ENCODE peak calls at places on chromosomes 11 and 22, in ten cellular contexts. S is cardiac muscle cell, U is left lung, Y is heart right ventricle, E is fibroblast of villous mesenchyme, K is brain microvascular endothelial cell, W is keratinocyte, C is fibroblast of pulmonary artery, N is GM12865, X is epithelial cell of esophagus. I is an unnamed sample.

GRCh38 chr22:23130697-23131096 is 11.1 kb downstream of the RSPH14 start:
- DNase-seq in K (no peak), E (no peak), Y (no peak), N (no peak), U (peak; percentile 34), X (no peak), C (no peak), W (no peak), S (no peak), I (no peak)

GRCh38 chr11:90219438-90219837 is 3.4 kb downstream of the CHORDC1 start:
- DNase-seq in N (no peak), K (no peak), X (peak; percentile 10), W (no peak), S (no peak), C (no peak), E (no peak), Y (no peak), U (no peak), I (no peak)

GRCh38 chr22:28017859-28018258 is 98.8 kb upstream of the PITPNB start:
- DNase-seq in E (no peak), U (no peak), K (no peak), N (no peak), C (no peak), Y (no peak), S (no peak), X (no peak), W (no peak), I (no peak)

GRCh38 chr11:14789879-14790484 is 102.0 kb downstream of the CYP2R1 start:
- DNase-seq in Y (no peak), W (no peak), C (peak; percentile 41), S (no peak), E (peak; percentile 27), U (no peak), K (no peak), N (peak; percentile 10), X (peak; percentile 27), I (no peak)

GRCh38 chr22:44587004-44587793 is 89.2 kb upstream of the RTL6 start:
- DNase-seq in N (peak; percentile 38), Y (no peak), K (no peak), U (peak; percentile 42), X (peak; percentile 33), W (no peak), E (no peak), S (no peak), C (no peak), I (no peak)

GRCh38 chr22:41857160-41857859 is 24.4 kb downstream of the SREBF2 start:
- DNase-seq in Y (no peak), N (peak; percentile 84), K (peak; percentile 41), X (peak; percentile 94), W (peak; percentile 84), S (peak; percentile 76), C (peak; percentile 72), U (no peak), E (peak; percentile 62), I (no peak)

GRCh38 chr11:64605248-64605560 is 14.2 kb downstream of the SLC22A12 start:
- DNase-seq in U (no peak), X (no peak), S (no peak), Y (no peak), K (no peak), E (no peak), W (no peak), C (no peak), N (no peak), I (no peak)

GRCh38 chr11:120564573-120565301 is 53.2 kb downstream of the GRIK4 start:
- DNase-seq in U (peak; percentile 79), N (peak; percentile 82), Y (peak; percentile 50), K (peak; percentile 67), W (no peak), E (peak; percentile 58), C (peak; percentile 68), S (peak; percentile 57), X (peak; percentile 35), I (no peak)

GRCh38 chr11:2814751-2815150 is 70.8 kb downstream of the CDKN1C start:
- DNase-seq in N (no peak), C (no peak), U (peak; percentile 34), W (no peak), K (no peak), Y (no peak), X (no peak), E (no peak), S (no peak), I (no peak)

GRCh38 chr11:34840736-34841386 is 75.3 kb downstream of the APIP start:
- DNase-seq in E (peak; percentile 30), K (no peak), S (peak; percentile 2), C (peak; percentile 28), Y (no peak), X (peak; percentile 69), U (no peak), N (peak; percentile 73), W (no peak), I (no peak)

GRCh38 chr11:93655581-93656255 is 5.8 kb upstream of the CEP295 start:
- DNase-seq in X (peak; percentile 33), C (no peak), K (no peak), E (no peak), Y (no peak), U (no peak), S (no peak), N (no peak), W (no peak), I (no peak)

GRCh38 chr11:14625804-14626203 is 17.8 kb upstream of the PDE3B start:
- DNase-seq in U (no peak), W (no peak), E (no peak), S (no peak), C (no peak), Y (no peak), K (no peak), N (no peak), X (no peak), I (no peak)

GRCh38 chr22:48667289-48667688 is 1160.4 kb downstream of the BRD1 start:
- DNase-seq in Y (no peak), X (no peak), S (no peak), U (no peak), E (no peak), N (no peak), W (no peak), K (no peak), C (no peak), I (no peak)

GRCh38 chr11:57885298-57886035 is 123.9 kb downstream of the CTNND1 start:
- DNase-seq in Y (no peak), E (peak; percentile 26), S (peak; percentile 66), K (peak; percentile 37), N (peak; percentile 7), W (no peak), X (peak; percentile 57), C (peak; percentile 30), U (no peak), I (no peak)

GRCh38 chr11:115606223-115607220 is 102.3 kb upstream of the CADM1 start:
- DNase-seq in U (peak; percentile 38), W (no peak), X (no peak), K (peak; percentile 9), S (peak; percentile 91), C (peak; percentile 3), N (no peak), Y (peak; percentile 31), E (peak; percentile 11), I (no peak)

GRCh38 chr22:23709107-23709506 is 18.3 kb downstream of the RGL4 start:
- DNase-seq in E (peak; percentile 45), Y (no peak), U (no peak), S (no peak), C (no peak), K (no peak), X (no peak), W (no peak), N (no peak), I (no peak)

GRCh38 chr11:95688015-95688414 is 101.6 kb downstream of the FAM76B start:
- DNase-seq in E (no peak), N (no peak), C (no peak), X (no peak), Y (no peak), S (no peak), U (no peak), W (no peak), K (no peak), I (no peak)

DNA sequence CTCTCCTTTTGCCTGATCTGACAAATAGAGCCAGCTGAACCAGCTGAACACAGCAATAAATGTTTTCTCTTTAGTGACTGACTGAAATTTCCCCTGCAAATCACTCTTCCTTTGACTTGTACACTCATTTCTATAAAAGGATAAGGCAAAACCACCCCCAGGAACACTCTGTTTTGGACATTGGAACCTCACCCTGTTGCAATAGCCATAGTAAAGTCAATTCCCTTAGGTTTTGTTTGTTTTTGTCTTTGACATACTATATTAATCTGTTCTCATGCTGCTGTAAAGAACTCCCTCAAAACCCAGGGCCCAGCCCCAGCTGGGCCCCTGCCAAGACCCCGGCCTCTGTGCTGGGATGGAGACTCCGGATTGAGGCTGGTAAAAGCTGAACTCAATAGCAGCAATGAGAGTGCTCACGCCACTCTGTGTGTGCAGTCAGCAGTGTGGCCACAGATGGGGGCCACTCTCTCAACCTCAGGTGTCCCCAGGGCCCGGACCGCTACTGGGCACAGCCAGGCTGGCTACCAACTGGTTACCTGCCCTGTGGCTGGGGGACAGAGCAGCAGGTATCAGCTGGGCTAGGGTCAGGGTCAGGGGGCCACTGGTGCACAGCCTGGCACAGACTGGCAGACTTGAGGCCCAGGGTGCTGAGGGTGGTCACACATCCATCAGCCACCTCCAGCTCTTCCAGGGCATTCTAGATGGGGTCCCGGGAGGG is 597.4 kb downstream of the LUZP2 start:
- DNase-seq in N (no peak), E (no peak), C (no peak), K (no peak), W (no peak), Y (no peak), S (no peak), U (peak; percentile 63), X (no peak), I (no peak)
- TF ChIP-seq CTCF in N (no peak), E (no peak), C (no peak), K (no peak), W (no peak), Y (no peak), S (no peak), U (no peak), X (no peak), I (no peak)

DNA sequence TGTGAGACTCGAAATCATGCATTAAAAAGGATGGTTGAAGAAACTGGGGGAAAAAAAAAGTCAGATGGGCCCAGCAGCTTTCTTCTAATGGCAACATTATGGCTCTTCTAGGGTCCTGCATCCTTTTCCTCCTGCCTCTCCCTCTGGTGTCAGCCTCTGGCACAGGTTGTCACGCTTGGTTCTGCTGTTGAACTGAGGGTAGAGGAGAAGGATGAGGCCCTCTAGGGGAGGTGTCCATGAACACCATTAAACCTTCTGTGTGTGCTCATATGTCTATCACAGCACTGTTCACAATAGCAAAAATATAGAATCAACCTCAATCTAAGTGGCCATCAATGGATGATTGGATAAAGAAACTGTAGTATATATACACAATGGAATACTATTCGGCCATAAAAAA is 36.0 kb downstream of the BUD13 start:
- DNase-seq in X (no peak), S (no peak), N (peak; percentile 15), K (no peak), U (no peak), E (no peak), C (peak; percentile 5), W (no peak), Y (no peak), I (no peak)
- TF ChIP-seq CTCF in X (peak; percentile 5), S (no peak), N (no peak), K (peak; percentile 11), U (no peak), E (peak; percentile 7), C (no peak), W (peak; percentile 32), Y (no peak), I (no peak)

GRCh38 chr11:30131535-30131934 is 99.3 kb upstream of the FSHB start:
- DNase-seq in U (no peak), E (no peak), Y (no peak), C (peak; percentile 66), X (peak; percentile 33), W (no peak), S (peak; percentile 28), K (peak; percentile 8), N (peak; percentile 31), I (no peak)
- TF ChIP-seq CTCF in U (no peak), E (no peak), Y (peak; percentile 41), C (peak; percentile 39), X (peak; percentile 36), W (no peak), S (no peak), K (peak; percentile 35), N (peak; percentile 11), I (no peak)

GRCh38 chr11:22192289-22192641 is 620 bp upstream of the ANO5 start:
- DNase-seq in K (no peak), N (peak; percentile 1), Y (no peak), S (peak; percentile 36), X (no peak), E (no peak), C (no peak), U (no peak), W (no peak), I (no peak)
- TF ChIP-seq CTCF in K (no peak), N (no peak), Y (no peak), S (no peak), X (peak; percentile 8), E (no peak), C (no peak), U (peak; percentile 10), W (no peak), I (peak; percentile 52)